ENCODE peak calls at places on chromosomes 13 and 19, in four cellular contexts. E, O, V and D are unnamed samples.

GRCh38 chr19:35742121-35742724 is at the start of gene IGFLR1:
- DNase-seq in E (no peak), O (no peak), V (no peak), D (peak; percentile 59)

GRCh38 chr13:66657165-66657895 is 572.8 kb downstream of the PCDH9 start:
- DNase-seq in E (peak; percentile 44), O (peak; percentile 91), V (no peak), D (no peak)

GRCh38 chr19:4108767-4109625 is 14.9 kb downstream of the MAP2K2 start:
- DNase-seq in E (no peak), O (no peak), V (no peak), D (peak; percentile 39)

GRCh38 chr19:54465367-54466109 is 2.0 kb upstream of the LENG9 start:
- DNase-seq in E (no peak), O (no peak), V (no peak), D (no peak)

GRCh38 chr19:33273881-33274662 is 28.3 kb downstream of the CEBPA start:
- DNase-seq in E (no peak), O (peak; percentile 34), V (no peak), D (no peak)

GRCh38 chr19:31223805-31224534 is 125.3 kb downstream of the TSHZ3 start:
- DNase-seq in E (no peak), O (peak; percentile 90), V (no peak), D (no peak)

GRCh38 chr19:15374796-15375440 is 4.7 kb downstream of the AKAP8 start:
- DNase-seq in E (peak; percentile 81), O (no peak), V (no peak), D (no peak)

GRCh38 chr19:1255186-1256161 is 7.1 kb downstream of the MIDN start:
- DNase-seq in E (no peak), O (no peak), V (no peak), D (no peak)

GRCh38 chr19:52494518-52494917 is 33.0 kb upstream of the ZNF808 start:
- DNase-seq in E (no peak), O (no peak), V (no peak), D (no peak)

GRCh38 chr19:359653-359925 is 15.0 kb upstream of the MIER2 start:
- DNase-seq in E (no peak), O (no peak), V (no peak), D (no peak)

GRCh38 chr19:40445006-40445312 is 824 bp upstream of the SERTAD3 start:
- DNase-seq in E (no peak), O (no peak), V (no peak), D (no peak)

GRCh38 chr19:40444181-40445005 is at the start of gene SERTAD3:
- DNase-seq in E (peak; percentile 97), O (peak; percentile 82), V (peak; percentile 99), D (peak; percentile 94)

GRCh38 chr19:40445945-40446784 is 2.0 kb upstream of the SERTAD3 start:
- DNase-seq in E (no peak), O (no peak), V (no peak), D (no peak)

GRCh38 chr19:40443930-40444180 is 280 bp downstream of the SERTAD3 start:
- DNase-seq in E (no peak), O (no peak), V (no peak), D (no peak)

DNA sequence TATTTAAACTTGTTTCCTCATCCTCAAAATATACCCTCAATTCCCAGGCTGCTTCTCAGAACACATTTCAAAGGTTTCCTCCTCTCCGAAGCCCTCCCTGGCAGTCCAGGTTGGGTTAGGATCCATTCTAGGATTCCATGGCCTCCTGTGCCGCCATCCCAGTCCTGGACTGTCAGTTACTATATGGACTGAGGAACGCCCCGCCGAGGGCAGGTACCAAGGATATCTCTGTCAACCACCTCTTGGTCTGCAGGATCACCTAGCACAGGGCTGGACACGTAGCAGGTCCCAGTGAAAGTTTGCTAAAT is 1.5 kb upstream of the SERTAD3 start:
- DNase-seq in E (no peak), O (no peak), V (no peak), D (no peak)
- H3K27ac ChIP-seq in E (no peak overlapping the region), O (no peak overlapping the region), V (peak overlapping the region; percentile 52), D (no peak overlapping the region)

GRCh38 chr13:41588899-41589298 is 131.5 kb downstream of the RGCC start:
- DNase-seq in E (no peak), O (peak; percentile 74), V (no peak), D (no peak)
- TF ChIP-seq CTCF in E (no peak), O (no peak), V (no peak), D (no peak)

GRCh38 chr13:26185720-26186119 is 36.4 kb downstream of the RNF6 start:
- DNase-seq in E (no peak), O (no peak), V (no peak), D (no peak)
- H3K27ac ChIP-seq in E (peak overlapping the region; percentile 87), O (peak overlapping the region; percentile 57), V (no peak overlapping the region), D (peak overlapping the region; percentile 55)

GRCh38 chr13:106535552-106536243 is at the start of gene EFNB2:
- DNase-seq in E (peak; percentile 91), O (peak; percentile 53), V (peak; percentile 97), D (peak; percentile 70)
- TF ChIP-seq CTCF in E (no peak), O (no peak), V (no peak), D (no peak)

GRCh38 chr13:24184265-24184841 is 23.8 kb downstream of the SPATA13 start:
- DNase-seq in E (no peak), O (no peak), V (no peak), D (no peak)

GRCh38 chr13:24184855-24185254 is 24.3 kb downstream of the SPATA13 start:
- DNase-seq in E (no peak), O (no peak), V (no peak), D (no peak)

GRCh38 chr13:24181991-24182702 is 21.6 kb downstream of the SPATA13 start:
- DNase-seq in E (no peak), O (no peak), V (no peak), D (no peak)

GRCh38 chr13:24182703-24183081 is 22.2 kb downstream of the SPATA13 start:
- DNase-seq in E (no peak), O (no peak), V (no peak), D (no peak)

GRCh38 chr13:24183741-24184182 is 23.2 kb downstream of the SPATA13 start:
- DNase-seq in E (no peak), O (no peak), V (no peak), D (no peak)
- H3K27ac ChIP-seq in E (no peak overlapping the region), O (no peak overlapping the region), V (no peak overlapping the region), D (no peak overlapping the region)

GRCh38 chr13:74062933-74063332 is 71.3 kb downstream of the KLF12 start:
- DNase-seq in E (peak; percentile 44), O (no peak), V (peak; percentile 46), D (no peak)

GRCh38 chr13:74061939-74062595 is 72.1 kb downstream of the KLF12 start:
- DNase-seq in E (no peak), O (no peak), V (peak; percentile 36), D (no peak)

GRCh38 chr13:74052402-74052928 is 81.7 kb downstream of the KLF12 start:
- DNase-seq in E (no peak), O (no peak), V (no peak), D (no peak)

GRCh38 chr13:74056829-74057564 is 77.2 kb downstream of the KLF12 start:
- DNase-seq in E (peak; percentile 59), O (no peak), V (no peak), D (no peak)
- TF ChIP-seq CTCF in E (no peak), O (no peak), V (no peak), D (no peak)

GRCh38 chr19:16897572-16898056 is 8.8 kb downstream of the F2RL3 start:
- DNase-seq in E (no peak), O (no peak), V (no peak), D (no peak)
- H3K27ac ChIP-seq in E (peak overlapping the region; percentile 85), O (no peak overlapping the region), V (no peak overlapping the region), D (no peak overlapping the region)